ENCODE peak calls at places on chromosomes 1 and 21, in four cellular contexts. V is fibroblast of lung, J is NT2/D1, C is BE2C. I is an unnamed sample.

GRCh38 chr1:201184734-201185453 is 5.7 kb upstream of the IGFN1 start:
- DNase-seq in V (peak; percentile 83), J (peak; percentile 35), C (peak; percentile 55), I (no peak)

GRCh38 chr1:212375986-212376385 is 38.7 kb downstream of the PACC1 start:
- DNase-seq in V (no peak), J (no peak), C (no peak), I (no peak)

GRCh38 chr1:240970253-240970652 is 358.3 kb upstream of the GREM2 start:
- DNase-seq in V (no peak), J (no peak), C (no peak), I (no peak)

GRCh38 chr1:246788895-246789338 is 64.7 kb downstream of the SCCPDH start:
- DNase-seq in V (peak; percentile 49), J (no peak), C (no peak), I (no peak)

GRCh38 chr1:156619582-156619955 is 354 bp downstream of the HAPLN2 start:
- DNase-seq in V (no peak), J (no peak), C (no peak), I (no peak)

GRCh38 chr1:111709986-111710385 is 29.2 kb downstream of the INKA2 start:
- DNase-seq in V (no peak), J (no peak), C (no peak), I (no peak)

GRCh38 chr1:31677401-31677800 is 26.4 kb downstream of the COL16A1 start:
- DNase-seq in V (no peak), J (no peak), C (no peak), I (no peak)

GRCh38 chr1:212728606-212729005 is 29.0 kb upstream of the BATF3 start:
- DNase-seq in V (no peak), J (no peak), C (no peak), I (no peak)

DNA sequence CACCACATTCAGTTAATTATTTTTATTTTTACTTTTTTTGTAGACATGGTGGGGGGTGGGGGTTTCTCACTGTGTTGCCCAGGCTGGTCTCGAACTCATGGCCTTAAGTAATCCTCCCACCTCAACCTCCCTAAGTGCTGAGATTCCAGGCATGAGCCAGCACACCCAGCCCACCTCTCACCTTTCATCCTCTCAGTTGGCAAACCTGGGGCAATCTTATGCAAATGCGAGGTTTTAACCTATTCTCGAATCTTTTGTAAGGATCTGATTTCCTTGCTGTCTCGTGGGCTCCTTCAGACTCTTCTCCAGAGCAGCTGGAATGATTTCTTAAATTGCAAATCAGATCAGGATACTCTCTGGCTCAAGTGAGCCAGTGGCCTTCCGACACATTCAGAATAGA is 7.1 kb upstream of the SLC2A7 start:
- DNase-seq in V (no peak), J (peak; percentile 9), C (no peak), I (no peak)
- H3K9me3 ChIP-seq in V (no peaks in the 10 kb centered on the region), J (peaks cover 45% of the 10 kb centered on the region), C (no peaks in the 10 kb centered on the region), I (no peaks in the 10 kb centered on the region)

DNA sequence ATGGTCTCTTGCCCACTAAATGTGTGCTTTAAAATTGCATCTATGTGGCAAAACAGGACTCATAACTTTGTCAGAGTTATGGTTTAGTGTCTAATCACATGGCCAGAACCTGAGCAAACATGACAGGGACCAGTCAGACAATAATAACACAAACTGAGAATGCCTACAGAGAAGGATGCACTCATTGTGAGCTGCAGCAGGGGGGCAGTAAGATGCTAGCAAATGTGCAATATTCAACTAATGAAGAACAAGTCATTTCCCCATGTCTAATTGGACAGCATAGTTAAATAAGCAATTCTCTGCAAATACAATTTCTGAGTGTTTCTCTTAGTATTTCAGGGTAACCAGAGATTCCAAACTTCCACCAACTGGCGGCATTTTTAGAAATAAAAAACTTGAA is 30.8 kb downstream of the SPAG17 start:
- DNase-seq in V (peak; percentile 15), J (no peak), C (no peak), I (no peak)
- H3K9me3 ChIP-seq in V (no peaks in the 10 kb centered on the region), J (no peaks in the 10 kb centered on the region), C (no peaks in the 10 kb centered on the region), I (no peaks in the 10 kb centered on the region)

GRCh38 chr21:43262427-43262826 is 93.6 kb downstream of the CRYAA start:
- DNase-seq in V (peak; percentile 15), J (no peak), C (peak; percentile 29), I (no peak)
- H3K9me3 ChIP-seq in V (peaks cover 3% of the 10 kb centered on the region), J (peaks cover 6% of the 10 kb centered on the region), C (no peaks in the 10 kb centered on the region), I (no peaks in the 10 kb centered on the region)

DNA sequence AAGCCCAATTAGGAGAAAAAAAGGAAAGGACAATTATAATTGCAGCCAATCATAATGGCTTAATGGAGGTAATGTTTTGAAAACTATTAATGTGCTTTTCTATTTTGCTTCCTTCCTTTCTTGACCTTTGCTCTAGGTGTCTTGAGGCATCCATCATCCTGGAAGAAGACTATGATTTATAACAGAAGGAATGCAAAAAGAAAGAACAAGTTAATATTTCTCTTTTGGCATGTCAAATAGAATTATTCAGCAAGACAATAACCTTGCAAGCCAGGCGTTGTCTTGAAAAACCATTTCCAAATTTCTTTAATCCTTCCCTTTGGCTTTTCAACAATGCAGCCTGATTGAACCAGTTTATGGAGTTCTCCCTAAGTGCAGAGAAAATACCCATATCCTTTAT is 107.7 kb upstream of the USP24 start:
- DNase-seq in V (no peak), J (no peak), C (no peak), I (no peak)
- H3K9me3 ChIP-seq in V (no peaks in the 10 kb centered on the region), J (no peaks in the 10 kb centered on the region), C (no peaks in the 10 kb centered on the region), I (no peaks in the 10 kb centered on the region)

GRCh38 chr1:2856076-2856390 is 54.5 kb upstream of the TTC34 start:
- DNase-seq in V (no peak), J (no peak), C (no peak), I (no peak)

GRCh38 chr1:2859219-2859880 is 57.9 kb upstream of the TTC34 start:
- DNase-seq in V (no peak), J (no peak), C (no peak), I (no peak)

GRCh38 chr1:2858676-2859075 is 57.2 kb upstream of the TTC34 start:
- DNase-seq in V (no peak), J (no peak), C (no peak), I (no peak)

GRCh38 chr1:2856821-2857290 is 55.4 kb upstream of the TTC34 start:
- DNase-seq in V (no peak), J (no peak), C (no peak), I (peak; percentile 6)

GRCh38 chr1:2857521-2857920 is 56.0 kb upstream of the TTC34 start:
- DNase-seq in V (no peak), J (no peak), C (no peak), I (no peak)
- H3K9me3 ChIP-seq in V (no peaks in the 10 kb centered on the region), J (no peaks in the 10 kb centered on the region), C (no peaks in the 10 kb centered on the region), I (no peaks in the 10 kb centered on the region)

DNA sequence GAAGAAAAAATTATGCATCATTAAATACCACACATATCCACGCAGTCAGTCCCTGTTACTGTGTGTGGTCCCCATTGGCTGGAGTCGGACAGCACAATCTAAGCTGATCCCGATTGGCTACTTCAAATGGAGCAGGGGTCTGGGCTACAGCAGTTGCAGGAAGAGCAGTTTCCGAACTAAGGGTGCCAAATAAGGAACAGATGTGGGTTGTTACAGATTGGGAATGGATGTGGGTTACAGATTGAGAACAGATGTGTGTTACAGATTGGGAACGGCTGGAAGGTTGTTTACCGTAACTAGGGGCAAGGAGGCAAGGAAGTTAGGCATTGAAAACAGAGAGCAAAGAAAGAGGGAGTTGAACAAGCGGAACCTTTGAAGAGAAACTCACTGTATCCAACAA is 19.9 kb downstream of the OR2L13 start:
- DNase-seq in V (no peak), J (no peak), C (no peak), I (no peak)
- H3K9me3 ChIP-seq in V (no peaks in the 10 kb centered on the region), J (peaks cover 23% of the 10 kb centered on the region), C (no peaks in the 10 kb centered on the region), I (peaks cover 4% of the 10 kb centered on the region)